ENCODE peak calls at places on chromosomes 2 and 18, in four cellular contexts. T is posterior vena cava; Q is stimulated activated CD4-positive, alpha-beta T cell treated with anti-CD3 and anti-CD28 coated beads, Interleukin-12 subunit alpha, Interleukin-12 subunit beta, amount 100 ng/mL, for 4 hours; V is HEK293T. E is an unnamed sample.

GRCh38 chr2:222372993-222373392 is 51.4 kb upstream of the SGPP2 start:
- DNase-seq in T (no peak), Q (no peak), V (no peak), E (no peak)

GRCh38 chr2:200239216-200239615 is 67.3 kb upstream of the SPATS2L start:
- DNase-seq in T (no peak), Q (no peak), V (peak; percentile 16), E (no peak)

GRCh38 chr2:25279091-25279651 is 62.6 kb downstream of the DNMT3A start:
- DNase-seq in T (peak; percentile 92), Q (no peak), V (no peak), E (peak; percentile 83)

GRCh38 chr2:128380061-128380889 is 61.6 kb upstream of the HS6ST1 start:
- DNase-seq in T (peak; percentile 75), Q (no peak), V (no peak), E (peak; percentile 51)

GRCh38 chr18:8081872-8082553 is 514.9 kb downstream of the PTPRM start:
- DNase-seq in T (no peak), Q (no peak), V (no peak), E (no peak)

GRCh38 chr2:241898681-241899270 is 29.2 kb downstream of the RTP5 start:
- DNase-seq in T (peak; percentile 63), Q (no peak), V (no peak), E (no peak)

GRCh38 chr2:238305092-238305862 is 15.0 kb upstream of the TRAF3IP1 start:
- DNase-seq in T (peak; percentile 74), Q (no peak), V (no peak), E (peak; percentile 27)

GRCh38 chr2:68662466-68662865 is 19.1 kb downstream of the PROKR1 start:
- DNase-seq in T (no peak), Q (no peak), V (no peak), E (no peak)

GRCh38 chr2:133936601-133937000 is 317.3 kb upstream of the MGAT5 start:
- DNase-seq in T (no peak), Q (no peak), V (no peak), E (no peak)

GRCh38 chr18:64444819-64445218 is 295.9 kb upstream of the LINC00305 start:
- DNase-seq in T (no peak), Q (no peak), V (no peak), E (no peak)

GRCh38 chr2:128808462-128809255 is 490.0 kb upstream of the HS6ST1 start:
- DNase-seq in T (no peak), Q (no peak), V (no peak), E (no peak)

GRCh38 chr2:20181761-20182160 is 43.2 kb downstream of the SDC1 start:
- DNase-seq in T (peak; percentile 63), Q (no peak), V (no peak), E (no peak)

GRCh38 chr2:203925512-203926158 is 10.9 kb upstream of the ICOS start:
- DNase-seq in T (no peak), Q (no peak), V (no peak), E (no peak)

E was measured in sciatic nerve.